ENCODE peak calls at places on chromosomes 13 and 19, in seven cellular contexts. Q is A673, G is A549, D is mucosa of descending colon, C is fibroblast of pulmonary artery, P is esophagus muscularis mucosa, M is choroid plexus epithelial cell. L is an unnamed sample.

GRCh38 chr19:51698296-51698695 is 5.2 kb downstream of the SPACA6 start:
- DNase-seq in P (no peak), D (no peak), Q (no peak), G (no peak), M (no peak), C (peak; percentile 49), L (no peak)

GRCh38 chr19:33785795-33786194 is 10.9 kb upstream of the KCTD15 start:
- DNase-seq in P (no peak), Q (no peak), M (peak; percentile 44), G (no peak), C (peak; percentile 22), D (no peak), L (no peak)

GRCh38 chr13:111388851-111389500 is 68.5 kb downstream of the TEX29 start:
- DNase-seq in D (no peak), G (no peak), Q (peak; percentile 7), C (no peak), M (no peak), P (no peak), L (no peak)

GRCh38 chr19:19677579-19677978 is 8.9 kb downstream of the ZNF101 start:
- DNase-seq in P (no peak), M (no peak), C (no peak), G (no peak), Q (no peak), D (no peak), L (no peak)

GRCh38 chr13:113315992-113316391 is 19.0 kb downstream of the LAMP1 start:
- DNase-seq in C (no peak), G (no peak), Q (no peak), D (no peak), M (no peak), P (no peak), L (no peak)

GRCh38 chr19:31261651-31262331 is 87.4 kb downstream of the TSHZ3 start:
- DNase-seq in M (peak; percentile 33), Q (peak; percentile 10), G (no peak), P (no peak), C (peak; percentile 13), D (no peak), L (peak; percentile 98)

GRCh38 chr13:111584101-111584500 is 263.7 kb downstream of the TEX29 start:
- DNase-seq in D (peak; percentile 32), Q (no peak), G (no peak), P (no peak), M (no peak), C (no peak), L (no peak)

GRCh38 chr13:41766439-41766838 is 194.5 kb downstream of the VWA8 start:
- DNase-seq in P (no peak), G (no peak), C (no peak), D (no peak), M (no peak), Q (no peak), L (no peak)

GRCh38 chr19:5030136-5030820 is 61.4 kb downstream of the KDM4B start:
- DNase-seq in D (no peak), Q (no peak), M (no peak), G (no peak), P (no peak), C (no peak), L (no peak)

GRCh38 chr19:23281663-23282276 is 31.6 kb upstream of the ZNF724 start:
- DNase-seq in C (no peak), P (peak; percentile 3), D (no peak), G (no peak), Q (no peak), M (no peak), L (no peak)

GRCh38 chr13:67139551-67139950 is 90.6 kb downstream of the PCDH9 start:
- DNase-seq in Q (no peak), D (no peak), C (no peak), G (no peak), P (no peak), M (peak; percentile 28), L (no peak)

GRCh38 chr13:110782185-110782584 is 68.7 kb downstream of the ING1 start:
- DNase-seq in P (no peak), G (no peak), C (no peak), M (no peak), D (no peak), Q (no peak), L (no peak)

GRCh38 chr19:52296400-52296772 is 583 bp upstream of the ZNF480 start:
- DNase-seq in C (no peak), G (no peak), M (no peak), Q (peak; percentile 3), D (no peak), P (no peak), L (no peak)

GRCh38 chr13:99722419-99722818 is 221.1 kb downstream of the TM9SF2 start:
- DNase-seq in G (no peak), M (no peak), C (no peak), Q (no peak), D (no peak), P (no peak), L (no peak)

GRCh38 chr19:15448778-15449619 is 757 bp downstream of the WIZ start:
- DNase-seq in G (peak; percentile 15), M (no peak), C (peak; percentile 40), P (no peak), D (no peak), Q (no peak), L (no peak)

GRCh38 chr19:13729859-13730258 is 34.5 kb upstream of the MRI1 start:
- DNase-seq in M (no peak), C (no peak), P (no peak), D (no peak), G (no peak), Q (no peak), L (no peak)

GRCh38 chr13:59373341-59373740 is 790.4 kb downstream of the DIAPH3 start:
- DNase-seq in Q (no peak), P (no peak), C (no peak), M (no peak), G (no peak), D (no peak), L (no peak)

GRCh38 chr13:70568571-70568970 is 460.3 kb upstream of the KLHL1 start:
- DNase-seq in D (peak; percentile 44), G (peak; percentile 1), M (peak; percentile 76), Q (peak; percentile 47), C (peak; percentile 64), P (no peak), L (peak; percentile 30)

GRCh38 chr19:1067341-1068103 is 555 bp downstream of the ARHGAP45 start:
- DNase-seq in P (no peak), Q (no peak), D (no peak), C (no peak), G (no peak), M (no peak), L (no peak)

GRCh38 chr19:38726761-38727301 is 17.4 kb downstream of the CAPN12 start:
- DNase-seq in P (no peak), G (no peak), Q (no peak), M (no peak), D (no peak), C (no peak), L (no peak)

GRCh38 chr13:34207334-34207733 is 389.4 kb downstream of the RFC3 start:
- DNase-seq in D (no peak), G (peak; percentile 32), Q (peak; percentile 2), P (no peak), C (peak; percentile 91), M (peak; percentile 93), L (peak; percentile 81)

GRCh38 chr19:41521860-41522555 is 54.0 kb upstream of the CEACAM21 start:
- DNase-seq in Q (peak; percentile 26), P (no peak), D (peak; percentile 34), G (no peak), C (no peak), M (no peak), L (no peak)

GRCh38 chr13:60095300-60095699 is 68.4 kb downstream of the DIAPH3 start:
- DNase-seq in M (no peak), C (no peak), G (no peak), Q (no peak), D (no peak), P (no peak), L (no peak)

GRCh38 chr13:80469841-80470378 is 129.0 kb upstream of the SPRY2 start:
- DNase-seq in M (peak; percentile 99), P (peak; percentile 94), C (peak; percentile 98), Q (peak; percentile 71), G (peak; percentile 32), D (peak; percentile 17), L (peak; percentile 83)

GRCh38 chr19:3984584-3984907 is 717 bp downstream of the EEF2 start:
- DNase-seq in G (no peak), C (no peak), Q (no peak), M (no peak), D (no peak), P (no peak), L (no peak)

GRCh38 chr13:36715841-36716240 is 42.0 kb downstream of the SERTM1 start:
- DNase-seq in Q (no peak), G (no peak), D (no peak), M (no peak), P (no peak), C (no peak), L (no peak)

GRCh38 chr19:11659612-11660011 is 62.3 kb downstream of the ZNF627 start:
- DNase-seq in P (no peak), M (peak; percentile 19), Q (no peak), C (peak; percentile 14), G (no peak), D (no peak), L (peak; percentile 15)

GRCh38 chr13:44516771-44517170 is 59.4 kb downstream of the TSC22D1 start:
- DNase-seq in C (no peak), D (peak; percentile 9), G (no peak), M (peak; percentile 27), Q (no peak), P (no peak), L (no peak)
- TF ChIP-seq CTCF in C (no peak), D (no peak), G (no peak), M (no peak), Q (no peak), P (no peak), L (no peak)

GRCh38 chr19:7916908-7917291 is 2.3 kb downstream of the TGFBR3L start:
- DNase-seq in C (no peak), P (no peak), G (no peak), M (no peak), D (no peak), Q (no peak), L (no peak)
- H3K4me3 ChIP-seq in C (peak overlapping the region; percentile 17), P (peak overlapping the region; percentile 62), G (peak overlapping the region; percentile 43), M (no peak overlapping the region), D (no peak overlapping the region), Q (peak overlapping the region; percentile 51), L (peak overlapping the region; percentile 52)

GRCh38 chr13:51322826-51323225 is 16.7 kb upstream of the SERPINE3 start:
- DNase-seq in D (no peak), Q (no peak), C (no peak), P (no peak), G (no peak), M (no peak), L (no peak)
- TF ChIP-seq CTCF in D (no peak), Q (no peak), C (no peak), P (no peak), G (no peak), M (no peak), L (no peak)

DNA sequence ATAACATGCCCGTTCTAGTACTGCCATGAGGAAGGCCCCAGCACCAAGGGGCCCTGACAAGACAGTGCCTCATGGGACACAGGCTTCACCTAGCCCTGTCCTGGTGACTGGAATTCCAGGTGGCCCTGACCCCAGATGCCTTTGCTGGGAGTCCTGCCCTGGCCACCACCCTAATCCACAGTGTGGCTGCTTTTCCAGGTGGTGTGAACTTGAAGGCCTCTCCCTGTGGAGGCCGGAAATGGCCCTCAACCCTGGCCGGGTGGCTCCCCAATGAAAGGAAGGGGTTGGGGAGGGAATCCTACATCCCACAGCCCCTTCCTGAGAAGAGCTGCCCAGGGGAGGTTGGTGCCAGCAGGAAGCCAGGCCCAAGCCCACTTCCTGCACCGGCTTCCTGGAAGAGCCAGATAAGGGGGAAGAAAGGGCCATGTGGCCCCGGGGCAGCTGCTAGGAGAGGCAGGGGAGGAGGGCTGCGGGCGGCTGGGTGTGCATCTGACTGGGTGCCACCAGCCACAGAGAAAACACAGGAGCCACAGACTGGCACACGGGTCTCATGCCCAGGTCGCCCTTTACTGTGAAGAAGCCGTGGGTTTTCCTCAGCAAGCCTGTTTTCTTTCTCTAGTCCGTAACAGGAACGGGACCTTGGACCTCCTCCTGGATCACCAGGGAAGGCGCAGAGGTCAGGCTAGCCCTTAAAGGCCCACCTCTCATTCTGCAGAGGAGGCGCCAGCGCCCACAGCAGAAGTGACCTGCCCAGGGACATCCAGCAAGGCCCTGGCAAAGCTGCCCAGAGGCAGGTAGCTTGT is 4.7 kb downstream of the LSM4 start:
- DNase-seq in Q (no peak), D (peak; percentile 59), G (no peak), M (no peak), P (no peak), C (no peak), L (no peak)
- H3K4me3 ChIP-seq in Q (no peak overlapping the region), D (no peak overlapping the region), G (no peak overlapping the region), M (no peak overlapping the region), P (no peak overlapping the region), C (no peak overlapping the region), L (no peak overlapping the region)